ENCODE peak calls at places on chromosomes 2 and 18, in nine cellular contexts. U is K562; D is CD8-positive, alpha-beta T cell; Q is Peyer's patch; C is lower lobe of right lung; J is fibroblast of lung; W is cardiac muscle cell; Z is right cardiac atrium; M is SK-N-SH. P is an unnamed sample. For H3K4me1, the result is how much of the 10 kb centered on the place peaks cover.

GRCh38 chr2:95320986-95321767 is 24.0 kb downstream of the KCNIP3 start:
- DNase-seq in U (no peak), D (no peak), Q (no peak), C (no peak), J (no peak), W (no peak), Z (peak), M (no peak), P (no peak)

GRCh38 chr2:133252770-133253355 is 315.4 kb downstream of the NCKAP5 start:
- DNase-seq in U (no peak), D (no peak), Q (no peak), C (no peak), J (peak), W (no peak), Z (no peak), M (no peak), P (no peak)

GRCh38 chr2:20074001-20074648 is 22.7 kb upstream of the LAPTM4A start:
- DNase-seq in U (no peak), D (no peak), Q (no peak), C (no peak), J (no peak), W (peak), Z (no peak), M (peak), P (no peak)

GRCh38 chr18:43278401-43278800 is 1.1 kb upstream of the SYT4 start:
- DNase-seq in U (no peak), D (no peak), Q (no peak), C (no peak), J (no peak), W (no peak), Z (no peak), M (peak), P (no peak)

GRCh38 chr2:113218283-113219091 is 44.7 kb downstream of the PSD4 start:
- DNase-seq in U (no peak), D (no peak), Q (no peak), C (peak), J (peak), W (no peak), Z (no peak), M (no peak), P (peak)

GRCh38 chr2:30358822-30359221 is 88.2 kb upstream of the LCLAT1 start:
- DNase-seq in U (no peak), D (no peak), Q (no peak), C (no peak), J (no peak), W (no peak), Z (no peak), M (no peak), P (no peak)

GRCh38 chr2:241804326-241805276 is 4.4 kb upstream of the NEU4 start:
- DNase-seq in U (peak), D (no peak), Q (no peak), C (peak), J (peak), W (peak), Z (peak), M (peak), P (no peak)

GRCh38 chr2:231614559-231615057 is 21.9 kb downstream of the TEX44 start:
- DNase-seq in U (no peak), D (peak), Q (peak), C (peak), J (no peak), W (no peak), Z (peak), M (peak), P (no peak)

GRCh38 chr2:240895656-240896388 is at the start of gene MAB21L4:
- DNase-seq in U (no peak), D (no peak), Q (no peak), C (no peak), J (no peak), W (no peak), Z (peak), M (no peak), P (no peak)

GRCh38 chr2:182929972-182930371 is 63.5 kb upstream of the FRZB start:
- DNase-seq in U (no peak), D (no peak), Q (no peak), C (no peak), J (no peak), W (no peak), Z (no peak), M (no peak), P (no peak)

GRCh38 chr2:220555961-220556360 is 928.5 kb downstream of the SLC4A3 start:
- DNase-seq in U (no peak), D (no peak), Q (no peak), C (no peak), J (peak), W (no peak), Z (no peak), M (no peak), P (no peak)

GRCh38 chr2:38201784-38202183 is 125.8 kb upstream of the CYP1B1 start:
- DNase-seq in U (no peak), D (no peak), Q (no peak), C (no peak), J (peak), W (no peak), Z (no peak), M (no peak), P (no peak)

GRCh38 chr2:237583385-237584295 is 6.9 kb downstream of the RAB17 start:
- DNase-seq in U (no peak), D (no peak), Q (no peak), C (peak), J (no peak), W (no peak), Z (peak), M (no peak), P (no peak)

GRCh38 chr18:47244041-47244440 is 7.4 kb downstream of the SKOR2 start:
- DNase-seq in U (no peak), D (no peak), Q (no peak), C (no peak), J (no peak), W (no peak), Z (no peak), M (no peak), P (no peak)

GRCh38 chr18:5582054-5582453 is 38.3 kb upstream of the EPB41L3 start:
- DNase-seq in U (no peak), D (no peak), Q (no peak), C (no peak), J (peak), W (peak), Z (no peak), M (no peak), P (no peak)

GRCh38 chr18:12890964-12891363 is 6.9 kb upstream of the PTPN2 start:
- DNase-seq in U (no peak), D (no peak), Q (no peak), C (no peak), J (no peak), W (no peak), Z (no peak), M (no peak), P (no peak)

GRCh38 chr2:227908266-227909054 is 37.0 kb downstream of the DAW1 start:
- DNase-seq in U (no peak), D (no peak), Q (no peak), C (no peak), J (no peak), W (peak), Z (no peak), M (no peak), P (no peak)

GRCh38 chr2:42851740-42852250 is 59.4 kb upstream of the HAAO start:
- DNase-seq in U (no peak), D (no peak), Q (no peak), C (no peak), J (no peak), W (no peak), Z (no peak), M (no peak), P (no peak)

GRCh38 chr18:23812566-23813440 is 123.5 kb downstream of the LAMA3 start:
- DNase-seq in U (peak), D (no peak), Q (no peak), C (no peak), J (peak), W (peak), Z (no peak), M (peak), P (no peak)

GRCh38 chr2:239805043-239805329 is 220.2 kb downstream of the NDUFA10 start:
- DNase-seq in U (no peak), D (no peak), Q (no peak), C (no peak), J (no peak), W (no peak), Z (peak), M (no peak), P (no peak)

GRCh38 chr2:211479496-211480150 is 923.2 kb downstream of the CPS1 start:
- DNase-seq in U (no peak), D (no peak), Q (no peak), C (no peak), J (no peak), W (no peak), Z (no peak), M (no peak), P (no peak)

GRCh38 chr2:12897181-12897580 is 180.4 kb downstream of the TRIB2 start:
- DNase-seq in U (no peak), D (no peak), Q (no peak), C (no peak), J (no peak), W (no peak), Z (no peak), M (no peak), P (no peak)

GRCh38 chr18:26521617-26522016 is 26.7 kb downstream of the KCTD1 start:
- DNase-seq in U (no peak), D (no peak), Q (no peak), C (no peak), J (no peak), W (no peak), Z (no peak), M (no peak), P (no peak)

GRCh38 chr2:40161986-40162385 is 289.9 kb downstream of the SLC8A1 start:
- DNase-seq in U (no peak), D (no peak), Q (no peak), C (no peak), J (no peak), W (no peak), Z (no peak), M (no peak), P (no peak)

GRCh38 chr18:2538844-2539243 is 32.5 kb downstream of the METTL4 start:
- DNase-seq in U (no peak), D (no peak), Q (no peak), C (no peak), J (peak), W (peak), Z (no peak), M (no peak), P (no peak)

GRCh38 chr18:54169710-54170403 is 54.6 kb downstream of the MBD2 start:
- DNase-seq in U (no peak), D (no peak), Q (no peak), C (no peak), J (no peak), W (no peak), Z (no peak), M (no peak), P (no peak)

GRCh38 chr2:8402222-8402621 is 279.6 kb upstream of the ID2 start:
- DNase-seq in U (no peak), D (no peak), Q (no peak), C (no peak), J (no peak), W (no peak), Z (no peak), M (no peak), P (no peak)

GRCh38 chr18:49638209-49638785 is 76.4 kb downstream of the LIPG start:
- DNase-seq in U (no peak), D (no peak), Q (no peak), C (no peak), J (no peak), W (no peak), Z (no peak), M (peak), P (no peak)

GRCh38 chr2:188978291-188979081 is 4.3 kb downstream of the COL3A1 start:
- DNase-seq in U (no peak), D (no peak), Q (no peak), C (no peak), J (peak), W (peak), Z (no peak), M (no peak), P (no peak)

GRCh38 chr2:141741652-141742051 is 389.2 kb downstream of the LRP1B start:
- DNase-seq in U (no peak), D (no peak), Q (no peak), C (no peak), J (no peak), W (no peak), Z (no peak), M (no peak), P (no peak)

GRCh38 chr2:12412898-12413305 is 303.8 kb upstream of the TRIB2 start:
- DNase-seq in U (no peak), D (no peak), Q (no peak), C (no peak), J (peak), W (peak), Z (no peak), M (peak), P (no peak)

GRCh38 chr2:237688081-237688480 is 60.7 kb downstream of the LRRFIP1 start:
- DNase-seq in U (no peak), D (no peak), Q (no peak), C (no peak), J (no peak), W (no peak), Z (no peak), M (no peak), P (no peak)

GRCh38 chr2:202848813-202849212 is 22.8 kb downstream of the ICA1L start:
- DNase-seq in U (no peak), D (no peak), Q (no peak), C (peak), J (no peak), W (peak), Z (peak), M (no peak), P (no peak)

GRCh38 chr18:13415736-13416135 is 197.2 kb downstream of the LDLRAD4 start:
- DNase-seq in U (no peak), D (no peak), Q (no peak), C (no peak), J (no peak), W (no peak), Z (no peak), M (no peak), P (no peak)

GRCh38 chr2:191656389-191656788 is 21.5 kb upstream of the NABP1 start:
- DNase-seq in U (no peak), D (no peak), Q (no peak), C (no peak), J (peak), W (peak), Z (no peak), M (no peak), P (no peak)

GRCh38 chr2:118185210-118186109 is 97.2 kb downstream of the INSIG2 start:
- DNase-seq in U (no peak), D (peak), Q (peak), C (peak), J (peak), W (peak), Z (peak), M (peak), P (peak)

GRCh38 chr2:238231251-238231793 is 8.5 kb downstream of the HES6 start:
- DNase-seq in U (peak), D (peak), Q (peak), C (peak), J (peak), W (peak), Z (peak), M (no peak), P (peak)

DNA sequence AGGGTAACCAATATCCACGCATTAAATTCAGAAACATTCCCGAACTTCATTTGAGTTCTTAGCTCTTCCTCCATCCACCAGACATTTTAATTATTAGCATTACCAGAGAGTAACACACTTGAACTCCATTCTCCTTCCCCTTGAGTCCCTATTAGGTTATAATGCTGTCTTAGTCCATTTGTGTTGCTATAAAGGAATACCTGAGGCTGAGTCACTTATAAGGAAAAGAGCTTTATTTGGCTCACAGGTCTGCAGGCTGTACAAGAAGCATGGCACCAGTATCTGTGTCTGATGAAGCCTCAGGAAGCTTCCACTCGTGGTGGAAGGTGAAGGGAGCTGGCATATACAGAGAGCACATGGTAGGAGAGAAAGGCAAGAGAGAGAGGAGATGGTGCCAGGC is 25.4 kb downstream of the TBC1D8 start:
- DNase-seq in U (no peak), D (no peak), Q (no peak), C (no peak), J (no peak), W (no peak), Z (no peak), M (no peak), P (no peak)
- H3K4me1 ChIP-seq in U (under half), D (under half), Q (under half), C (under half), J (under half), W (under half), Z (under half), M (under half), P (half or more)

GRCh38 chr18:55402731-55403405 is 185.1 kb downstream of the TCF4 start:
- DNase-seq in U (no peak), D (no peak), Q (no peak), C (no peak), J (peak), W (peak), Z (no peak), M (no peak), P (no peak)
- H3K27ac ChIP-seq in U (no peak), D (no peak), Q (peak), C (peak), J (peak), W (peak), Z (peak), M (peak), P (peak)

GRCh38 chr2:28269019-28269784 is 123.5 kb upstream of the FOSL2 start:
- DNase-seq in U (peak), D (no peak), Q (no peak), C (no peak), J (peak), W (peak), Z (no peak), M (peak), P (no peak)

GRCh38 chr2:28271231-28271913 is 121.3 kb upstream of the FOSL2 start:
- DNase-seq in U (no peak), D (no peak), Q (no peak), C (no peak), J (no peak), W (no peak), Z (no peak), M (no peak), P (no peak)

GRCh38 chr2:28268386-28268785 is 124.3 kb upstream of the FOSL2 start:
- DNase-seq in U (no peak), D (no peak), Q (no peak), C (no peak), J (peak), W (peak), Z (no peak), M (no peak), P (no peak)

GRCh38 chr2:28271914-28272240 is 120.8 kb upstream of the FOSL2 start:
- DNase-seq in U (no peak), D (no peak), Q (no peak), C (no peak), J (peak), W (peak), Z (no peak), M (no peak), P (no peak)

GRCh38 chr2:28270456-28271146 is 122.1 kb upstream of the FOSL2 start:
- DNase-seq in U (no peak), D (no peak), Q (no peak), C (no peak), J (no peak), W (no peak), Z (no peak), M (no peak), P (no peak)
- H3K4me1 ChIP-seq in U (under half), D (under half), Q (under half), C (under half), J (under half), W (under half), Z (under half), M (under half), P (under half)

GRCh38 chr18:35284846-35285245 is 5.2 kb downstream of the ZSCAN30 start:
- DNase-seq in U (no peak), D (no peak), Q (no peak), C (no peak), J (no peak), W (no peak), Z (no peak), M (no peak), P (no peak)

GRCh38 chr18:35291166-35291565 is 1.1 kb upstream of the ZSCAN30 start:
- DNase-seq in U (no peak), D (no peak), Q (no peak), C (no peak), J (no peak), W (no peak), Z (no peak), M (no peak), P (no peak)

GRCh38 chr18:35289293-35290069 is 548 bp downstream of the ZSCAN30 start:
- DNase-seq in U (peak), D (peak), Q (peak), C (no peak), J (peak), W (peak), Z (no peak), M (peak), P (no peak)

GRCh38 chr18:35296079-35296478 is 6.0 kb upstream of the ZSCAN30 start:
- DNase-seq in U (no peak), D (no peak), Q (no peak), C (no peak), J (no peak), W (no peak), Z (no peak), M (no peak), P (no peak)

DNA sequence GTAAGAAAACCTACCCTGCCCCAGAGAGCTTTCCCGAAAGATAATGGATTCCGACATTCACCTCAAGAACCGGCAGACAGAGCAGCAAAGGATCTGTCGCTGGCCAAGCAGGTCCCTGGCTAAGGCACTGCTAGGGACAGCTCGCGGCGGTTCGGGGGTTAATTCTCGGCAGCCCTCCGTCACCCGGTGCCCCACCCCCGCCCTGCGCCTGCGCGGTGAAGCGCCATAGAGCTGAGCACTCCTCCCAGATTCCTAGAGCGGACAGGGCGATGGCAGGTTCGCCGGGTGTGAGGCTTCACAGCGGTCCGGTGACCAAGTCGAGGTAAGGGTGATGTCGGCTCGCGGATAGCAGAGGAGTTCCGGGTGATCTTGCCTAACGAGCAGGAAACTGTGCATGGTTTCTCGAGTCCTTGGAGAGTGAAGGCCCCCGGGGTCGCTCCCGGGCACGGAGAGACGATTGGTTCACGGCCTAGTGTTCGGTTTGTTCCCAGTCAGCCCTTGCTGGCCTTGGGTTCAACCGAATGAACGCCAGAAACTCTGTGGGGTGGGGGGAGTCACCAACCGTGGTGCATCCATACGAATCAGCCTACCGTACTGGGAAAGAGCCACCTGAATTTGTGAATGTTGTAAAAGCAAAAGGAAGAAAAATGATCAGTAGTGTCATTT is at the start of gene ZSCAN30:
- DNase-seq in U (peak), D (peak), Q (peak), C (peak), J (peak), W (peak), Z (peak), M (peak), P (peak)
- H3K27ac ChIP-seq in U (peak), D (peak), Q (peak), C (peak), J (peak), W (peak), Z (peak), M (peak), P (peak)

GRCh38 chr2:105925390-105925789 is 180.7 kb downstream of the NCK2 start:
- DNase-seq in U (no peak), D (no peak), Q (no peak), C (no peak), J (no peak), W (no peak), Z (no peak), M (peak), P (no peak)

GRCh38 chr2:105924932-105925331 is 180.2 kb downstream of the NCK2 start:
- DNase-seq in U (no peak), D (no peak), Q (no peak), C (no peak), J (no peak), W (no peak), Z (no peak), M (no peak), P (no peak)

GRCh38 chr2:105926960-105927678 is 182.4 kb downstream of the NCK2 start:
- DNase-seq in U (no peak), D (peak), Q (peak), C (no peak), J (no peak), W (no peak), Z (no peak), M (no peak), P (no peak)

GRCh38 chr2:105928563-105928962 is 183.9 kb downstream of the NCK2 start:
- DNase-seq in U (no peak), D (no peak), Q (no peak), C (no peak), J (no peak), W (no peak), Z (no peak), M (no peak), P (no peak)

DNA sequence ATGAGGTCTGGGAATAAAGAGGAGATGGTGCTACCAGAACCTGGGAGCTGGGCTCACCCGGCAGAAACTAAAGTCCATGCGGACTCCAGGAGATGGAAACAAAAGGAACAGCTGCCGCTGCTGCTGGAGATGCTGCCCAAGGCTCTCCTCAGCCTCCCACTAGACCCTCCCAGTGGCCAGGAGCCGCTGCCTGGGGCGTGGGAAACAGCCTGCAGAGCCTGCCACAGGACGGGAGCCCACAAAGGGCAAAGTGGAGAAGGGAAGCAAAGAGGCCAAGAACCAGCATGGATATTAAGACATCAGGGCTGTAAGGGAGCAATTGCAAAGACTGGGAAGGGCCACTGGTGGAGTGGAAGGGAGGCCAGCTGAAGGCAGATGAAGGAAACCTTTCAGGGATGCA is 179.6 kb downstream of the NCK2 start:
- DNase-seq in U (no peak), D (no peak), Q (no peak), C (no peak), J (no peak), W (no peak), Z (no peak), M (no peak), P (no peak)
- H3K4me1 ChIP-seq in U (under half), D (half or more), Q (under half), C (under half), J (under half), W (under half), Z (under half), M (under half), P (under half)